ENCODE peak calls at places on chromosomes 6 and 20, in nine cellular contexts. P is body of pancreas, C is H1, N is tibial nerve, R is vagina, F is upper lobe of left lung, D is endothelial cell of umbilical vein, M is IMR-90, H is testis. S is an unnamed sample.

GRCh38 chr20:38201356-38201755 is 36.3 kb upstream of the TGM2 start:
- DNase-seq in P (no peak), C (no peak), N (no peak), R (no peak), F (no peak), D (peak; percentile 39), M (peak; percentile 93), H (no peak), S (peak; percentile 45)

GRCh38 chr6:9039258-9039657 is 603.9 kb upstream of the SLC35B3 start:
- DNase-seq in P (no peak), C (no peak), N (no peak), R (no peak), F (no peak), D (no peak), M (no peak), H (no peak), S (no peak)

GRCh38 chr6:62891065-62891647 is 320.1 kb upstream of the FKBP1C start:
- DNase-seq in P (no peak), C (no peak), N (no peak), R (no peak), F (no peak), D (no peak), M (no peak), H (no peak), S (no peak)

GRCh38 chr6:128598561-128598960 is 78.2 kb upstream of the PTPRK start:
- DNase-seq in P (no peak), C (no peak), N (no peak), R (no peak), F (no peak), D (no peak), M (no peak), H (no peak), S (no peak)

GRCh38 chr6:14207493-14207892 is 89.9 kb downstream of the CD83 start:
- DNase-seq in P (no peak), C (no peak), N (no peak), R (no peak), F (no peak), D (no peak), M (no peak), H (no peak), S (no peak)

GRCh38 chr6:119395192-119395591 is 45.6 kb upstream of the MAN1A1 start:
- DNase-seq in P (no peak), C (no peak), N (no peak), R (no peak), F (no peak), D (no peak), M (no peak), H (no peak), S (no peak)

GRCh38 chr6:23154159-23154558 is 584.8 kb downstream of the HDGFL1 start:
- DNase-seq in P (no peak), C (no peak), N (no peak), R (no peak), F (no peak), D (no peak), M (no peak), H (no peak), S (no peak)

GRCh38 chr20:47887064-47887463 is 101.8 kb upstream of the SULF2 start:
- DNase-seq in P (no peak), C (no peak), N (no peak), R (no peak), F (no peak), D (no peak), M (no peak), H (no peak), S (no peak)

GRCh38 chr20:53677447-53678314 is 84.0 kb upstream of the ZNF217 start:
- DNase-seq in P (peak; percentile 38), C (no peak), N (peak; percentile 48), R (no peak), F (peak; percentile 62), D (peak; percentile 49), M (peak; percentile 46), H (peak; percentile 32), S (peak; percentile 80)

GRCh38 chr6:146287691-146288369 is 255.8 kb upstream of the RAB32 start:
- DNase-seq in P (no peak), C (no peak), N (no peak), R (no peak), F (no peak), D (peak; percentile 13), M (no peak), H (no peak), S (no peak)

GRCh38 chr6:133218831-133219230 is 22.3 kb upstream of the EYA4 start:
- DNase-seq in P (no peak), C (no peak), N (no peak), R (no peak), F (no peak), D (no peak), M (peak; percentile 47), H (no peak), S (no peak)

GRCh38 chr6:128713461-128713860 is 169.5 kb upstream of the LAMA2 start:
- DNase-seq in P (no peak), C (no peak), N (no peak), R (no peak), F (no peak), D (no peak), M (peak; percentile 78), H (no peak), S (no peak)

GRCh38 chr6:110878751-110879539 is 4.4 kb downstream of the AMD1 start:
- DNase-seq in P (no peak), C (no peak), N (peak; percentile 34), R (no peak), F (no peak), D (peak; percentile 21), M (peak; percentile 59), H (peak; percentile 71), S (no peak)
- H3K4me1 ChIP-seq in P (peaks cover 67% of the 10 kb centered on the region), C (peaks cover 1% of the 10 kb centered on the region), N (peaks cover 69% of the 10 kb centered on the region), R (peaks cover 67% of the 10 kb centered on the region), F (peaks cover 73% of the 10 kb centered on the region), D (peaks cover 37% of the 10 kb centered on the region), M (peaks cover 12% of the 10 kb centered on the region), H (peaks cover 62% of the 10 kb centered on the region), S (no peaks in the 10 kb centered on the region)

GRCh38 chr20:36043892-36044515 is 75.6 kb downstream of the CNBD2 start:
- DNase-seq in P (no peak), C (no peak), N (no peak), R (no peak), F (no peak), D (no peak), M (no peak), H (no peak), S (no peak)

GRCh38 chr20:36043447-36043846 is 75.1 kb downstream of the CNBD2 start:
- DNase-seq in P (no peak), C (no peak), N (no peak), R (no peak), F (no peak), D (peak; percentile 23), M (no peak), H (no peak), S (no peak)

GRCh38 chr20:36050436-36051317 is 82.3 kb downstream of the CNBD2 start:
- DNase-seq in P (peak; percentile 93), C (peak; percentile 94), N (peak; percentile 88), R (no peak), F (peak; percentile 95), D (peak; percentile 74), M (peak; percentile 82), H (peak; percentile 93), S (peak; percentile 95)

GRCh38 chr20:36040571-36040970 is 72.2 kb downstream of the CNBD2 start:
- DNase-seq in P (no peak), C (no peak), N (no peak), R (no peak), F (no peak), D (no peak), M (no peak), H (peak; percentile 50), S (no peak)

DNA sequence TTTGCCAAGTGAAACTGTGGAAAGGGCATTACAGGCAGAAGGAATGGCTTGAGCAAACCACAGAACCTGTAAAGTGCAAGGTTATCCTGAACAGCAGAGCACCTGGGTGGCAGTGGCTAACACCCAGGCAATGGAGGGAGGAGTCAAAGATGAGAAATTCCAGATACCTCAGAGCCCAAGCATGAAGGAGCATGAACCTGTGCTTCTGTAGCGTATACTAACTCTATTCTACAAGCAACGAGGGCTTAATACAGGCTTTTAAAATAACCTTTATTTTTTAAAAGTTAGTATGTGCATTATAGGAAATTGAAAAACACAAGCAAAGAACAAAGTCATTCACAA is 77.0 kb downstream of the CNBD2 start:
- DNase-seq in P (no peak), C (no peak), N (no peak), R (no peak), F (no peak), D (no peak), M (no peak), H (no peak), S (no peak)
- TF ChIP-seq POLR2A in P (no peak), C (no peak), N (no peak), R (no peak), F (no peak), D (no peak), M (no peak), H (no peak), S (no peak)

DNA sequence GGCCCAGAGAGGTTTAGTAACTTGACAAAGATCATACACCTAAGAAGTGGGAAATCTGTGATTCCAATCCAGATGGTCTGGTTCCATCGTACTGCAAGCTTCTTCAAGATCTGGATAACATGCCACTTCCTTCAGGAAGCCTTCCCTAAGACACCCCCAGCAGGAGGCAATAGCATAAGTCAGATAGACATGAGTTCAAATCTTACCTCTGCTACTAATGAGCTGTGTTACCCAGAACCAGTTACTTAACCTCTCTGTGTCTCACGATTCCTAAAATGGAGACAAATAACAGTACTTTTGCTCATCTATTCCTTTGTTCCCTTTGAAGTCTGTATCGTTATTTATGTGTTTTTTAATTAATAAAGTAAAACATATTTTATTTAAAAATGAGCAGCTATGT is 22.3 kb upstream of the OCSTAMP start:
- DNase-seq in P (no peak), C (no peak), N (no peak), R (no peak), F (no peak), D (peak; percentile 2), M (no peak), H (no peak), S (no peak)
- H3K27ac ChIP-seq in P (no peak overlapping the region), C (no peak overlapping the region), N (peak overlapping the region; percentile 84), R (no peak overlapping the region), F (no peak overlapping the region), D (no peak overlapping the region), M (no peak overlapping the region), H (no peak overlapping the region), S (no peak overlapping the region)

GRCh38 chr6:105787747-105788146 is 298.4 kb upstream of the PRDM1 start:
- DNase-seq in P (no peak), C (no peak), N (no peak), R (no peak), F (no peak), D (no peak), M (no peak), H (no peak), S (no peak)

GRCh38 chr6:105786449-105786848 is 299.7 kb upstream of the PRDM1 start:
- DNase-seq in P (no peak), C (no peak), N (no peak), R (no peak), F (no peak), D (no peak), M (no peak), H (no peak), S (no peak)

GRCh38 chr6:105789935-105790334 is 296.2 kb upstream of the PRDM1 start:
- DNase-seq in P (no peak), C (no peak), N (no peak), R (no peak), F (no peak), D (no peak), M (no peak), H (no peak), S (no peak)

GRCh38 chr6:105785412-105785811 is 300.7 kb upstream of the PRDM1 start:
- DNase-seq in P (no peak), C (no peak), N (no peak), R (no peak), F (no peak), D (no peak), M (no peak), H (no peak), S (no peak)

GRCh38 chr6:105786890-105787655 is 299.1 kb upstream of the PRDM1 start:
- DNase-seq in P (no peak), C (no peak), N (no peak), R (no peak), F (no peak), D (no peak), M (no peak), H (no peak), S (no peak)
- H3K4me1 ChIP-seq in P (no peaks in the 10 kb centered on the region), C (no peaks in the 10 kb centered on the region), N (no peaks in the 10 kb centered on the region), R (peaks cover 9% of the 10 kb centered on the region), F (peaks cover 3% of the 10 kb centered on the region), D (no peaks in the 10 kb centered on the region), M (no peaks in the 10 kb centered on the region), H (no peaks in the 10 kb centered on the region), S (no peaks in the 10 kb centered on the region)